ENCODE peak calls at places on chromosome 5, in five cellular contexts. J is Peyer's patch, H is small intestine, K is pancreas, D is left ventricle myocardium inferior. V is an unnamed sample. For H3K4me1, the result is how much of the 10 kb centered on the place peaks cover.

GRCh38 chr5:160629007-160629402 is 207.3 kb downstream of the PTTG1 start:
- DNase-seq in K (no peak), J (no peak), D (no peak), H (no peak), V (no peak)

GRCh38 chr5:95600557-95600956 is 19.3 kb upstream of the GPR150 start:
- DNase-seq in H (no peak), J (no peak), D (no peak), K (no peak), V (no peak)

GRCh38 chr5:128538249-128539037 is 398 bp upstream of the FBN2 start:
- DNase-seq in J (peak), K (no peak), D (peak), H (no peak), V (peak)

GRCh38 chr5:170296935-170297588 is 515 bp downstream of the LCP2 start:
- DNase-seq in D (no peak), H (no peak), K (no peak), J (no peak), V (no peak)

GRCh38 chr5:35313296-35313695 is 83.0 kb upstream of the PRLR start:
- DNase-seq in H (no peak), D (no peak), J (no peak), K (no peak), V (no peak)

GRCh38 chr5:132500244-132500930 is 9.8 kb upstream of the IRF1 start:
- DNase-seq in J (no peak), D (peak), K (no peak), H (no peak), V (no peak)

GRCh38 chr5:139272471-139273321 is 20.8 kb upstream of the MATR3 start:
- DNase-seq in H (peak), D (no peak), J (peak), K (no peak), V (no peak)

GRCh38 chr5:134018154-134018985 is 13.6 kb upstream of the VDAC1 start:
- DNase-seq in K (peak), H (peak), D (no peak), J (peak), V (no peak)

GRCh38 chr5:1965860-1966396 is 83.2 kb upstream of the IRX4 start:
- DNase-seq in D (no peak), H (no peak), J (no peak), K (no peak), V (no peak)

GRCh38 chr5:5666389-5666788 is 243.9 kb downstream of the ICE1 start:
- DNase-seq in H (no peak), D (no peak), J (no peak), K (no peak), V (no peak)

GRCh38 chr5:134530375-134531077 is 5.1 kb downstream of the JADE2 start:
- DNase-seq in K (peak), D (peak), J (no peak), H (no peak), V (no peak)

GRCh38 chr5:158406884-158407790 is 548.2 kb upstream of the CLINT1 start:
- DNase-seq in H (no peak), K (no peak), J (no peak), D (no peak), V (no peak)

GRCh38 chr5:56574778-56575177 is 240.6 kb upstream of the MAP3K1 start:
- DNase-seq in K (no peak), H (no peak), J (no peak), D (no peak), V (no peak)

GRCh38 chr5:59007460-59008063 is 424.7 kb downstream of the RAB3C start:
- DNase-seq in K (no peak), D (no peak), J (no peak), H (peak), V (no peak)

GRCh38 chr5:111998871-111999270 is 241.9 kb upstream of the NREP start:
- DNase-seq in J (no peak), D (no peak), H (no peak), K (no peak), V (no peak)

GRCh38 chr5:67058998-67059746 is 137.4 kb downstream of the CD180 start:
- DNase-seq in H (no peak), K (no peak), D (no peak), J (no peak), V (no peak)

GRCh38 chr5:76104027-76104426 is 20.8 kb downstream of the SV2C start:
- DNase-seq in H (peak), J (no peak), K (no peak), D (no peak), V (no peak)

GRCh38 chr5:72013741-72014703 is 93.3 kb upstream of the MAP1B start:
- DNase-seq in J (no peak), K (no peak), D (no peak), H (no peak), V (no peak)

GRCh38 chr5:43041669-43042175 is 1.6 kb upstream of the ANXA2R start:
- DNase-seq in D (no peak), H (peak), J (peak), K (peak), V (peak)

GRCh38 chr5:139569276-139569955 is 8.3 kb downstream of the UBE2D2 start:
- DNase-seq in K (no peak), D (no peak), H (no peak), J (no peak), V (no peak)

GRCh38 chr5:161546463-161547301 is at the start of gene GABRB2:
- DNase-seq in J (peak), H (peak), K (peak), D (peak), V (peak)

GRCh38 chr5:1734908-1735289 is 64.7 kb downstream of the MRPL36 start:
- DNase-seq in H (no peak), J (no peak), D (no peak), K (no peak), V (no peak)

GRCh38 chr5:84028093-84028492 is 307.4 kb upstream of the HAPLN1 start:
- DNase-seq in H (no peak), J (no peak), K (no peak), D (no peak), V (no peak)

GRCh38 chr5:158695595-158696330 is 404.0 kb downstream of the EBF1 start:
- DNase-seq in J (peak), K (peak), H (peak), D (peak), V (peak)

GRCh38 chr5:127589309-127590036 is 59.4 kb upstream of the CTXN3 start:
- DNase-seq in J (no peak), D (no peak), H (no peak), K (no peak), V (no peak)

GRCh38 chr5:68114641-68115040 is 100.9 kb upstream of the PIK3R1 start:
- DNase-seq in H (no peak), D (no peak), J (no peak), K (no peak), V (no peak)

GRCh38 chr5:9358961-9359686 is 186.8 kb downstream of the SEMA5A start:
- DNase-seq in D (no peak), K (no peak), J (no peak), H (no peak), V (no peak)

GRCh38 chr5:76469656-76470290 is 66.7 kb downstream of the IQGAP2 start:
- DNase-seq in J (no peak), K (no peak), H (no peak), D (no peak), V (no peak)

GRCh38 chr5:177297922-177298321 is 5.6 kb downstream of the RAB24 start:
- DNase-seq in D (no peak), J (no peak), K (no peak), H (no peak), V (no peak)
- H3K4me1 ChIP-seq in D (half or more), J (under half), K (under half), H (under half), V (half or more)

DNA sequence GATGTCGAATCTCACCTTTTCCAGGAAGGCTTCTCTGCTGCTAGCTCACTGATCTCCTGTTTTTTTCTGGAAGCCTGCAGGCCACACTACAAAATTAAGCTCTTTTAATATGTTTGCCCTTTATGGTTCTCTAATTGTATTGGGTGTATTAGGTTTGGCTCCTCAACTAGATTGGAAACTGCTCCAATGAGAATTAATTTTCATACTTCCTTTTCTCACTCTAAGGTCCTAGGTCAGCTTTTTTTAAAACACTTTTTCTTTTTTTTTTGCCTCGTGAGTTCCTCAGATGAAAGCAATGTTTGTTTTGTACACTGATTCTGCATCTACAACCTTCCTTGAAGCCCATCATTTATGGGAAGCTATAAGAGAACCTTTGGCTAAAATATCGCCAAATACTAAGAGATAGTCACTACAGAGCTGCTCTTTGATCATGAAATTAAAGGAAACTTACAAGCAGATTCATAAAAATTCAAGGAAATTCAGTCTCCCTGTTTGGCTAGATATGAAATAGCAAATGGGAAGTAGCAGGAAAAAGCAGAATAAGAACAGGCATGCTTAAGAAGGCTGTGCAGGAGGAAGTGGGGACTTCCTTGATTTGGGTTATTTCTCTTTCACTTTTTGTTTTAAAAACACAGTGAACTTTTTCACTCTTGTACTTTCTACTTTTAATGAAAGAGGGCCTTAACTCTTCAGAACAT is 55.2 kb upstream of the FYB1 start:
- DNase-seq in J (no peak), H (peak), K (no peak), D (no peak), V (no peak)
- H3K4me3 ChIP-seq in J (no peak), H (no peak), K (no peak), D (peak), V (peak)

DNA sequence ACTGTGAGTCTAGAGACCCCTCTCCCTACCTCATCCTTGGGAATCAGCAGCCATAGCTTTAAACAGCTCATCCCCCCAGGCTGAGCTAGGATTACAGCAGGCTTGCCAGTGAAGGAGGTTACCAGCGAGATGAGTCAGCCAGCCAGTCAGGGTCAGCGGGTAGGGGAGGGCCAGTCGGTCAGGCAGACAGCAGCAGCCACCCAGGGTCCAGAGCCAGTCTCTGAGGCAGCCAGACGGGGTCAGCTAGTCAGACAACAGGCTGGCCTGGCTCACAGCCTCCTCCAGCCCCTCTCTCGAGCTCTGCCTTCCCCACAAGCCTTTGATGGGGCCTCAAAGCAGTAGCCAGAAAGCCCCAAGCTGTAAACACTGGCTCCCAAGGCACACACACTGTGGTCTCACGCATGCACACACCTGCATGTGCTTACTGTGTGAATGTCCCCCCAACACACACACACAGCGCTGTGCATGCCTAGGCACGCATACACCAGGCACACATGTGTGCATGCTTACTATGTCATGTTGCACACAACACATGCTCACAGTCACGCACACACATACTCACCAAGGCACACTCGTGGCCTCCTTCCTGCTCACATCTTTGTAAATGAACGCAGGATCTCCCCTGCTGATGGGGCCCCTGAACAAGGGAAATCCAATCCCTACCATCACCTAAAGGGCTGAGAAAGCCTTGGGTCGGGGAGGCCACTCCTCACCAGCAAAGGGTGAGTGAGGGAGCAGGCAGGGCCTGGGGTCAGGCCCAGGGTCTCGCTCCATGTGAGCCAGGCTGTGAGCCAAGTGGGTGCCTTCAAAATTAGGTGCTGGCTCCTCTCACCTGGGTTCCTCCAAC is 28.2 kb upstream of the CPLX2 start:
- DNase-seq in J (no peak), H (no peak), K (no peak), D (no peak), V (no peak)
- H3K4me1 ChIP-seq in J (under half), H (under half), K (under half), D (under half), V (under half)

GRCh38 chr5:119395080-119395836 is 39.4 kb downstream of the TNFAIP8 start:
- DNase-seq in K (no peak), H (no peak), D (no peak), J (no peak), V (no peak)

GRCh38 chr5:119400248-119400647 is 44.4 kb downstream of the TNFAIP8 start:
- DNase-seq in D (no peak), J (no peak), K (no peak), H (peak), V (no peak)

GRCh38 chr5:119398713-119399492 is 43.1 kb downstream of the TNFAIP8 start:
- DNase-seq in H (peak), D (peak), J (peak), K (peak), V (peak)

GRCh38 chr5:119396265-119396664 is 40.4 kb downstream of the TNFAIP8 start:
- DNase-seq in H (no peak), K (no peak), J (no peak), D (no peak), V (no peak)

GRCh38 chr5:119397518-119398380 is 41.9 kb downstream of the TNFAIP8 start:
- DNase-seq in H (no peak), K (no peak), J (no peak), D (no peak), V (no peak)
- H3K4me3 ChIP-seq in H (no peak), K (no peak), J (no peak), D (no peak), V (no peak)